ENCODE peak calls at places on chromosomes 4 and X, in five cellular contexts. Q, Z, D, F and R are unnamed samples. For H3K4me1, the result is how much of the 10 kb centered on the place peaks cover.

GRCh38 chr4:1027219-1027915 is 15.9 kb downstream of the FGFRL1 start:
- DNase-seq in Q (no peak), Z (no peak), D (no peak), F (no peak), R (no peak)

GRCh38 chr4:20760053-20760452 is 59.8 kb downstream of the PACRGL start:
- DNase-seq in Q (no peak), Z (no peak), D (no peak), F (no peak), R (no peak)

GRCh38 chr4:173056708-173057107 is 111.9 kb upstream of the GALNT7 start:
- DNase-seq in Q (no peak), Z (no peak), D (no peak), F (no peak), R (no peak)

GRCh38 chrX:115562492-115562872 is 1.5 kb downstream of the PLS3 start:
- DNase-seq in Q (no peak), Z (no peak), D (no peak), F (peak), R (no peak)

GRCh38 chr4:110663738-110664444 is 41.0 kb upstream of the PITX2 start:
- DNase-seq in Q (no peak), Z (no peak), D (no peak), F (no peak), R (no peak)

GRCh38 chr4:186940476-186940875 is 216.8 kb upstream of the FAT1 start:
- DNase-seq in Q (no peak), Z (no peak), D (no peak), F (no peak), R (no peak)

GRCh38 chr4:184471872-184472539 is 2.3 kb downstream of the IRF2 start:
- DNase-seq in Q (no peak), Z (no peak), D (no peak), F (no peak), R (peak)

GRCh38 chr4:123506311-123506685 is 109.7 kb downstream of the SPRY1 start:
- DNase-seq in Q (no peak), Z (no peak), D (no peak), F (no peak), R (no peak)

GRCh38 chr4:80492761-80493160 is 157.2 kb downstream of the CFAP299 start:
- DNase-seq in Q (no peak), Z (no peak), D (no peak), F (peak), R (peak)

GRCh38 chr4:168840386-168840763 is 169.7 kb downstream of the CBR4 start:
- DNase-seq in Q (no peak), Z (no peak), D (no peak), F (no peak), R (no peak)

GRCh38 chrX:134840370-134840769 is 150.4 kb upstream of the SMIM10 start:
- DNase-seq in Q (no peak), Z (no peak), D (no peak), F (no peak), R (no peak)

GRCh38 chr4:122990891-122991290 is 68.5 kb upstream of the NUDT6 start:
- DNase-seq in Q (no peak), Z (no peak), D (no peak), F (no peak), R (no peak)

GRCh38 chr4:68372588-68372987 is 22.7 kb upstream of the YTHDC1 start:
- DNase-seq in Q (no peak), Z (no peak), D (no peak), F (peak), R (no peak)

GRCh38 chrX:13110427-13111324 is 66.3 kb upstream of the FAM9C start:
- DNase-seq in Q (peak), Z (peak), D (no peak), F (peak), R (no peak)

GRCh38 chr4:98673978-98674377 is 15.6 kb upstream of the TSPAN5 start:
- DNase-seq in Q (no peak), Z (no peak), D (no peak), F (no peak), R (no peak)

GRCh38 chr4:17577660-17578481 is 873 bp downstream of the LAP3 start:
- DNase-seq in Q (peak), Z (peak), D (no peak), F (peak), R (peak)

GRCh38 chr4:142984871-142985585 is 138.9 kb upstream of the INPP4B start:
- DNase-seq in Q (no peak), Z (no peak), D (no peak), F (peak), R (no peak)

GRCh38 chrX:122517781-122518180 is 666.3 kb upstream of the GRIA3 start:
- DNase-seq in Q (no peak), Z (no peak), D (no peak), F (peak), R (no peak)

GRCh38 chrX:10922158-10922557 is 189.0 kb upstream of the HCCS start:
- DNase-seq in Q (no peak), Z (no peak), D (no peak), F (peak), R (no peak)

GRCh38 chr4:159355456-159355855 is 252.6 kb downstream of the RAPGEF2 start:
- DNase-seq in Q (no peak), Z (no peak), D (no peak), F (no peak), R (no peak)

GRCh38 chr4:107654694-107655093 is 65.3 kb downstream of the PAPSS1 start:
- DNase-seq in Q (no peak), Z (no peak), D (no peak), F (no peak), R (no peak)

GRCh38 chrX:109863811-109864210 is 130.8 kb upstream of the ACSL4 start:
- DNase-seq in Q (no peak), Z (no peak), D (no peak), F (no peak), R (no peak)

GRCh38 chr4:173214661-173215060 is 46.0 kb downstream of the GALNT7 start:
- DNase-seq in Q (no peak), Z (no peak), D (no peak), F (peak), R (no peak)

GRCh38 chr4:110472583-110473329 is 3.2 kb upstream of the ENPEP start:
- DNase-seq in Q (no peak), Z (no peak), D (no peak), F (no peak), R (no peak)

DNA sequence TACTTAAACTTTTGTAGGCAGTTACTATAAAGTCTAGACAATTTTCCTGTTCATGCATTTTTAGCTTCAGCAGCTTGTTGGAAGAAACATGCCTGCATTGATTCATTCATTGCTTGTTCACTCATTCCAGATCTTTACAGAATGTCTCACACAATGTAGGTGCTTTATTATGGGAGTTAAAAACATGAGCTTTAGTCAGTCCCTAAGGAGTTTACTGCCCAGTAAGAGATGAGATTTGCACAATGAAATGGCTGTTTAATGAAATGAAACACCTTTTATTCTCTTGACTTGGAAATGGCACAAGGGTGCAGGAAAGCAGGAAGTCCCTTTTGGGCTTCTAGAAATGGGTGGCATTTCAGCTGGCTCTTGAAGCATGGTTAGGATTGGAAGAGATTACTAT is 2.9 kb downstream of the NOCT start:
- DNase-seq in Q (no peak), Z (no peak), D (no peak), F (no peak), R (no peak)
- H3K4me1 ChIP-seq in Q (under half), Z (under half), D (under half), F (under half), R (under half)

GRCh38 chr4:150235795-150236385 is 157.6 kb downstream of the DCLK2 start:
- DNase-seq in Q (no peak), Z (no peak), D (no peak), F (no peak), R (no peak)

GRCh38 chr4:150237110-150237852 is 159.0 kb downstream of the DCLK2 start:
- DNase-seq in Q (no peak), Z (no peak), D (no peak), F (peak), R (no peak)

GRCh38 chr4:150238591-150238990 is 160.3 kb downstream of the DCLK2 start:
- DNase-seq in Q (no peak), Z (no peak), D (no peak), F (no peak), R (no peak)

GRCh38 chr4:150235317-150235716 is 157.1 kb downstream of the DCLK2 start:
- DNase-seq in Q (no peak), Z (no peak), D (no peak), F (no peak), R (no peak)

GRCh38 chr4:150236626-150237025 is 158.4 kb downstream of the DCLK2 start:
- DNase-seq in Q (no peak), Z (no peak), D (no peak), F (no peak), R (no peak)
- H3K4me1 ChIP-seq in Q (under half), Z (under half), D (under half), F (under half), R (under half)

GRCh38 chr4:7805533-7806079 is 134.1 kb downstream of the AFAP1 start:
- DNase-seq in Q (peak), Z (peak), D (no peak), F (peak), R (no peak)

GRCh38 chr4:7803371-7803770 is 136.3 kb downstream of the AFAP1 start:
- DNase-seq in Q (no peak), Z (no peak), D (no peak), F (no peak), R (no peak)

GRCh38 chr4:7804759-7805385 is 134.8 kb downstream of the AFAP1 start:
- DNase-seq in Q (no peak), Z (no peak), D (no peak), F (no peak), R (no peak)

GRCh38 chr4:7802093-7802726 is 137.5 kb downstream of the AFAP1 start:
- DNase-seq in Q (peak), Z (peak), D (peak), F (peak), R (peak)

GRCh38 chr4:7803992-7804758 is 135.5 kb downstream of the AFAP1 start:
- DNase-seq in Q (peak), Z (peak), D (peak), F (peak), R (peak)
- H3K4me1 ChIP-seq in Q (under half), Z (under half), D (under half), F (under half), R (under half)

GRCh38 chr4:153537493-153537960 is 71.4 kb downstream of the TMEM131L start:
- DNase-seq in Q (no peak), Z (no peak), D (no peak), F (no peak), R (no peak)

GRCh38 chr4:153533387-153533786 is 67.2 kb downstream of the TMEM131L start:
- DNase-seq in Q (no peak), Z (no peak), D (no peak), F (no peak), R (no peak)

GRCh38 chr4:153538408-153539057 is 72.4 kb downstream of the TMEM131L start:
- DNase-seq in Q (peak), Z (no peak), D (no peak), F (no peak), R (no peak)

GRCh38 chr4:153534792-153535629 is 68.9 kb downstream of the TMEM131L start:
- DNase-seq in Q (no peak), Z (no peak), D (no peak), F (no peak), R (no peak)

DNA sequence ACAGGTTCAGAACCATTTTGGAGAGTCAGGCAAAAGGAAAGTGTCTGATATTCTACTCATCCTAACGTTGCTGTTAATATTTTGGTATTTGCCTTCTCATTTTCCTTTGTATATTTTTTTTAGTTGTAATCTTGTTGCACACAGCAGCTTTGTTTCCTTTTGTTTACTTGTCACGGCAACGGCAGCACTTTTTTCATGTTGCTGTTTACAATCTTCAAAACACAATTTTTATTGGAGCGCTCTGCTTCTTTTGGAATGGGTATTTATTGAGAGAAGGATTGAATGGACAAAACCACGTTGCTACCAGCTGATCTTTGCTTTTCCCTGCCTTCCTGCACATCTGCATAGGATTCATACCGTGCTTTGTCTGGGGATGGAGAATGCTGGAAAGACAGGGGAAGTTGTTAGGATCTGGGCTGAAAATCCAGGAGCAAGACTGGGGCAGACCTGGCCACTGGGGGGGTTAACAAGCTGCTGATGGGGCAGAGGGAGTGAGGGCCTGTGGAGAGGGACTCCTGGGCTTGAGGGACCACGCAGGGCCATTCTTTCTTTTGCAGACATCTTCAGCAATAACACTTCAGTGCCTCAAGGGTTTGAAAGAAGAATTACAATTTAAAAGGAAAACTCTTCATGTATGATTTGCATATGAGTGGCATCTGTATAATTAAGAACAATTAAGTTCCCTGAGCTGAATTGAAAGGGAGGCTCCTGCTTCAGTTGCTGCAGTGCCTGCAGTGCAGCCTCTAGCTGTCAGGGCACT is 69.8 kb downstream of the TMEM131L start:
- DNase-seq in Q (no peak), Z (no peak), D (no peak), F (no peak), R (no peak)
- H3K4me1 ChIP-seq in Q (under half), Z (under half), D (under half), F (under half), R (half or more)

GRCh38 chrX:119635179-119635578 is 29.0 kb upstream of the NKRF start:
- DNase-seq in Q (no peak), Z (no peak), D (no peak), F (no peak), R (no peak)

GRCh38 chrX:119636419-119636818 is 30.2 kb upstream of the NKRF start:
- DNase-seq in Q (no peak), Z (no peak), D (no peak), F (no peak), R (no peak)

GRCh38 chrX:119640621-119641020 is 34.4 kb upstream of the NKRF start:
- DNase-seq in Q (no peak), Z (no peak), D (no peak), F (no peak), R (no peak)

GRCh38 chrX:119638725-119639471 is 32.7 kb upstream of the NKRF start:
- DNase-seq in Q (no peak), Z (no peak), D (no peak), F (no peak), R (no peak)

GRCh38 chrX:119635799-119636198 is 29.6 kb upstream of the NKRF start:
- DNase-seq in Q (no peak), Z (no peak), D (no peak), F (no peak), R (no peak)
- H3K4me1 ChIP-seq in Q (under half), Z (under half), D (under half), F (under half), R (under half)